ENCODE peak calls at places on chromosomes 13 and 19, in four cellular contexts. One of them, this sample, is unnamed.

GRCh38 chr13:24619302-24619701 is 60.9 kb upstream of the ATP12A start:
- DNase-seq in GM12891: no peak
- DNase-seq in H1: no peak
- DNase-seq in GM12878: no peak
- DNase-seq in this sample: no peak

GRCh38 chr19:39765091-39766076 is 13.3 kb upstream of the LEUTX start:
- DNase-seq in GM12891: no peak
- DNase-seq in H1: peak; percentile 77
- DNase-seq in GM12878: no peak
- DNase-seq in this sample: no peak

GRCh38 chr19:29880498-29881081 is 61.4 kb upstream of the URI1 start:
- DNase-seq in GM12891: no peak
- DNase-seq in H1: no peak
- DNase-seq in GM12878: no peak
- DNase-seq in this sample: no peak

GRCh38 chr13:100608906-100609305 is 20.3 kb upstream of the GGACT start:
- DNase-seq in GM12891: peak; percentile 64
- DNase-seq in H1: no peak
- DNase-seq in GM12878: peak; percentile 17
- DNase-seq in this sample: peak; percentile 35

GRCh38 chr13:80164451-80164850 is 176.5 kb downstream of the SPRY2 start:
- DNase-seq in GM12891: no peak
- DNase-seq in H1: no peak
- DNase-seq in GM12878: no peak
- DNase-seq in this sample: no peak

GRCh38 chr19:16920816-16921529 is 32.2 kb downstream of the F2RL3 start:
- DNase-seq in GM12891: no peak
- DNase-seq in H1: no peak
- DNase-seq in GM12878: no peak
- DNase-seq in this sample: no peak

GRCh38 chr13:43516401-43516826 is 270.4 kb downstream of the ENOX1 start:
- DNase-seq in GM12891: no peak
- DNase-seq in H1: no peak
- DNase-seq in GM12878: no peak
- DNase-seq in this sample: no peak

GRCh38 chr13:72820156-72820897 is 38.4 kb downstream of the PIBF1 start:
- DNase-seq in GM12891: no peak
- DNase-seq in H1: no peak
- DNase-seq in GM12878: no peak
- DNase-seq in this sample: no peak

GRCh38 chr19:3670258-3670795 is 29.9 kb downstream of the PIP5K1C start:
- DNase-seq in GM12891: no peak
- DNase-seq in H1: no peak
- DNase-seq in GM12878: no peak
- DNase-seq in this sample: no peak

GRCh38 chr19:43997631-43998290 is 5.0 kb upstream of the ZNF230 start:
- DNase-seq in GM12891: no peak
- DNase-seq in H1: no peak
- DNase-seq in GM12878: no peak
- DNase-seq in this sample: no peak

GRCh38 chr19:1455336-1456120 is 5.6 kb downstream of the APC2 start:
- DNase-seq in GM12891: no peak
- DNase-seq in H1: peak; percentile 97
- DNase-seq in GM12878: no peak
- DNase-seq in this sample: peak; percentile 71

GRCh38 chr13:66114127-66114526 is 1116.0 kb downstream of the PCDH9 start:
- DNase-seq in GM12891: no peak
- DNase-seq in H1: no peak
- DNase-seq in GM12878: no peak
- DNase-seq in this sample: no peak

GRCh38 chr19:30224689-30225606 is 147.2 kb upstream of the ZNF536 start:
- DNase-seq in GM12891: no peak
- DNase-seq in H1: no peak
- DNase-seq in GM12878: no peak
- DNase-seq in this sample: no peak

GRCh38 chr19:15463865-15464371 is 426 bp downstream of the RASAL3 start:
- DNase-seq in GM12891: peak; percentile 73
- DNase-seq in H1: no peak
- DNase-seq in GM12878: no peak
- DNase-seq in this sample: peak; percentile 66

GRCh38 chr13:36131215-36131930 is at the start of gene DCLK1:
- DNase-seq in GM12891: no peak
- DNase-seq in H1: peak; percentile 77
- DNase-seq in GM12878: no peak
- DNase-seq in this sample: no peak

GRCh38 chr19:16886305-16886880 is 2.4 kb upstream of the F2RL3 start:
- DNase-seq in GM12891: no peak
- DNase-seq in H1: no peak
- DNase-seq in GM12878: no peak
- DNase-seq in this sample: no peak

GRCh38 chr19:33311326-33311682 is 9.0 kb upstream of the CEBPA start:
- DNase-seq in GM12891: no peak
- DNase-seq in H1: no peak
- DNase-seq in GM12878: no peak
- DNase-seq in this sample: no peak

GRCh38 chr19:5339950-5340636 is 519 bp downstream of the PTPRS start:
- DNase-seq in GM12891: no peak
- DNase-seq in H1: no peak
- DNase-seq in GM12878: no peak
- DNase-seq in this sample: no peak

DNA sequence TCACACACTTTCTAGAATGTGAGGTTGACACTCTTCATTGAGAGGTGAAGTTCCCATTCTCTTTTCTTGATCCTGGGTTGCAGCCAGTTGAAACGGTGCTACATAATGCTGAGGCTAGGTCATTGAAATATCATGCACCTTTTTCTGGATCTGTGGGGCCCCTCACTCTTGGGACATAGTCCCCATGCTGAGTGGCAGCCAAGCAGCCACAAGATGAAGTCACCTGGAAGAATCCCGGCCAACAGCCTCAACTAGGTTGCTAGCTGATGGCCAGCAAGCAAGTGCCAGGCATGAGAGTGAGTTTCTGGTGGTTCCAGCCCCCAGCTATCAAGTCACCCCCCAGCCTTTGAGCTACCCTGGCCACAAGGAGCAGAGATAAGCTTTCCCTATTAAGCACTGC is 148.5 kb upstream of the TSHZ3 start:
- DNase-seq in GM12891: no peak
- DNase-seq in H1: no peak
- DNase-seq in GM12878: no peak
- DNase-seq in this sample: no peak
- TF ChIP-seq TAF1 in GM12891: no peak
- TF ChIP-seq TAF1 in H1: no peak
- TF ChIP-seq TAF1 in GM12878: no peak
- TF ChIP-seq TAF1 in this sample: no peak

GRCh38 chr13:33657274-33657673 is 160.7 kb upstream of the RFC3 start:
- DNase-seq in GM12891: no peak
- DNase-seq in H1: no peak
- DNase-seq in GM12878: no peak
- DNase-seq in this sample: no peak
- TF ChIP-seq POLR2AphosphoS5 in GM12891: no peak
- TF ChIP-seq POLR2AphosphoS5 in H1: no peak
- TF ChIP-seq POLR2AphosphoS5 in GM12878: no peak
- TF ChIP-seq POLR2AphosphoS5 in this sample: no peak

DNA sequence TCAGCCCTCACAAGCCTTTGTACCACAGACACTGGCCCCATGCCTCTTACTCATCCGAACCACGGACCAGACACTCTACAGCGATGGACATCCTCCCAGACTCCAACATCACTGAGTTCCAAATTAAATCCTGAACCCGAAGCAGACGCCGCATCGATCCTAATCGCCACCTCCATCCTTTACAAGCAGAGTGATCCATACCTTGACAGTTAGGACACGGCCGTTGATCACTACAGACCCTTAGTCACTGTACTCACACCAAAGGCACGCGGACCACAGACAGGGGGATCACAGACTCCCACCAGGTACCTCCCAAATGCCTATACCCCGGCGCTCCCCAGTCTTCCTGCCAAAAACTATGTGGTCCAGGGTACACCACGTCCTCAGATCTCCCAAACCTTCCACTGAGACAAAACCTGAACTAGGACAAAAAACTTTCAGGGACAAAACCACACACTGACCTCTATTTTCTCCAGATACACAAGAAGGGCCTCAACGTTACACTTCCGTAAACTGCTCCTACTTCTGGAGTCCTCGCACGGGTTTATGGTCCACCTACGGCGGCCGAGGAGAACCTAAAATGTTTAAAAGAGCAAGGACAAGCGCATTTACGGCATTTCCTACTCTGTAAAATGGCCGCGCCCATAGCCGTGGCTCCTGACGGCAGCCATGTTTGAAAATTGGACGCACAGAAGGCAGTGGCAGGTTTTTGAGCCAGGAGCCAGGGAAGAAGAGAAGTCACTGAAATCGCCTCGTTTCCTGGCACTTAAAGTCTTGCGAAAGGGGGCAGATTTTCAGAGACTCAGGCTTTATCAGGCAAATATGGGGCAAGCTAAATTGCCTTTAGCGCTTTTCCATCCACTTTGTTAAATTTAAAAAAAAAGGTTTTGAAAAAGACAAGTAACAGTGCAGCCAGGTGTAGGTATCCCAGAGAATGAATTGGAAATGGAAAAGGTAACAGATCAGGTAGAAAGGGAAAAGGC is at the start of gene ZNF350:
- DNase-seq in GM12891: peak; percentile 57
- DNase-seq in H1: peak; percentile 83
- DNase-seq in GM12878: peak; percentile 84
- DNase-seq in this sample: peak; percentile 51
- TF ChIP-seq POLR2A in GM12891: peak; percentile 79
- TF ChIP-seq POLR2A in H1: no peak
- TF ChIP-seq POLR2A in GM12878: peak; percentile 67
- TF ChIP-seq POLR2A in this sample: peak; percentile 33

DNA sequence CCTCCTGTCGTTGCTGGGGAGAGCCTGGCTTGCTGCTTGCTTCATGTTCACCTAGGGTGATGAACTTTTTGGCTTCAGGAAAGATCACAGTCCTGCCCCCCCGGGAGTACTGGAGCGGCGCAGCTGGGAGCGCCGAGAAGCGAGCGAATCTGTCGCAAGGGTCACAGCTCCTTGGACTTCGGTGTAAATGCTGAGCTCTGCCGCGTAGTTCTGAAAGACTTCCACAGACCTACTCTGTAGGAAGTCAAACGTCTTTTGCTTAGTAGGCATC is 2.7 kb downstream of the ING1 start:
- DNase-seq in GM12891: no peak
- DNase-seq in H1: no peak
- DNase-seq in GM12878: no peak
- DNase-seq in this sample: no peak
- TF ChIP-seq TAF1 in GM12891: no peak
- TF ChIP-seq TAF1 in H1: no peak
- TF ChIP-seq TAF1 in GM12878: no peak
- TF ChIP-seq TAF1 in this sample: no peak

DNA sequence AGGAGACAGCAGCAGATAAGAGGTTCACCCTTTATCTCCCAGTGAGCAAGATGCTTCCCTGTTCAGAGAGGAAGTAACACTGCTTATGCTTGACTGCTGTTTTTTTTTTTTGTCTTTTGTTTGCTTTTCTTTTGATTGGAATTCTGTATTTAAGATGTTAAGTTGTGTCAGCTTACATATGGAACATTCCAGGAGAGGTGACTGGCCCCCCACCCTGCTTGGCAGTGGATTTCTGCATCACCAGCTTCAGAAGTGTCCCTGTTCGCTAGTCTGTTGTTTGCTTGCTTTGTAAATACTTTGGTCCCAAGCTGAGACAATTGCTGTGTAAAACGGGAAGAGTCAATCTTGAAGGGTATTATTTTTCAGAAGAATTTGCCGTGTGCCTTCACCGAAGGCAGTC is 43.0 kb downstream of the IFT88 start:
- DNase-seq in GM12891: no peak
- DNase-seq in H1: no peak
- DNase-seq in GM12878: no peak
- DNase-seq in this sample: no peak
- TF ChIP-seq POLR2AphosphoS5 in GM12891: no peak
- TF ChIP-seq POLR2AphosphoS5 in H1: no peak
- TF ChIP-seq POLR2AphosphoS5 in GM12878: no peak
- TF ChIP-seq POLR2AphosphoS5 in this sample: no peak

DNA sequence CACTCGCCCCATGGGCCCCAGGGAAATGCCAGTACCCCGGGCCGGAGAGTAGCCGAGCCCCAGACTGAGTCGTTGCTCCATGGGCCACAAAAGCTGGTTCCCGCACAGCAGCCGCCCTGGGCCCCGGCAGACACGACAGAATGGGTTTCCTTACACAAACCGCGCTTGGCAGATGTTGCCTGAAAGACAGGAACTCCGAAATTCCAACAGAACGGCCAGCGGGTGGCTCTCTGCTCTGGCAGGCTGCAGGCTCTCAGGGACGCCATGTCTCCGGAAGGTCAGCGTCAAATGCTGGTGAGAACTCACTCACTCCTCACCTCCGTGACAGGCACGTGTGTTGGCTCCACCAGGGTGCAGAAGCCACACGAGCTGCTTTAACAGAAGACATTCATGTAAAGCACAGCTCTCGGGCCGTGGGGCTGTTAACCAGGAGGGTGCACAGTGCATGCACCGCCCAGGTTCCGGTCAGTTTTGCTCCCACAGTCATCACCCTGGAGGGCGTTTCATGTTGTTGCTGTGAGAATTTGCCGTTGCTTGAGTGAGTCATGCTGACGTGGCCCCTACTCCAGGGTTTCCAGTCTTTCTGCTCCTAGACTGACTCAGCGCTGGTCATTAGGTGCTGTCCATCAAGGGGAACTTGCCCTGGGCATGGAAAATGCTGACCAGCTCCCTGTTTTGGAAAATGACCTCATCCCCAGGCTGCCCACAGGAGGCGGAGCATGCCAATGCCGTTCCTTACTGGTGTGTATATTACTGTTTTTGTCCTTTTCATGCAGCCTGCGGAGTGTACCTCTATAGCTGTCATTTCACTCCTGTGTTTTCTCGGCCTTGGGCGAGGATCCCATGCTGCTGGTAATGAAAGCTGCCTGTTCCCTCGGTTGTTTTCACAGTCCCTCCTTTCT is 44.8 kb downstream of the ANKRD10 start:
- DNase-seq in GM12891: no peak
- DNase-seq in H1: peak; percentile 59
- DNase-seq in GM12878: no peak
- DNase-seq in this sample: no peak
- TF ChIP-seq POLR2A in GM12891: no peak
- TF ChIP-seq POLR2A in H1: no peak
- TF ChIP-seq POLR2A in GM12878: no peak
- TF ChIP-seq POLR2A in this sample: no peak

GRCh38 chr13:97535619-97536018 is 101.7 kb downstream of the RAP2A start:
- DNase-seq in GM12891: no peak
- DNase-seq in H1: no peak
- DNase-seq in GM12878: no peak
- DNase-seq in this sample: no peak
- TF ChIP-seq TAF1 in GM12891: no peak
- TF ChIP-seq TAF1 in H1: no peak
- TF ChIP-seq TAF1 in GM12878: no peak
- TF ChIP-seq TAF1 in this sample: no peak

GRCh38 chr13:82654143-82654542 is 1228.1 kb downstream of the SLITRK1 start:
- DNase-seq in GM12891: no peak
- DNase-seq in H1: no peak
- DNase-seq in GM12878: no peak
- DNase-seq in this sample: no peak
- TF ChIP-seq POLR2AphosphoS5 in GM12891: no peak
- TF ChIP-seq POLR2AphosphoS5 in H1: no peak
- TF ChIP-seq POLR2AphosphoS5 in GM12878: no peak
- TF ChIP-seq POLR2AphosphoS5 in this sample: no peak

This sample was measured in GM12892.